ENCODE peak calls at places on chromosomes 13 and 19, in ten cellular contexts. Y is gastrocnemius medialis, L is AG04450, C is mammary epithelial cell, A is brain microvascular endothelial cell, K is upper lobe of right lung, V is tibial artery, O is uterus, Z is cardiac muscle cell, R is GM12878. E is an unnamed sample.

GRCh38 chr13:50889317-50889716 is 20.3 kb upstream of the RNASEH2B start:
- DNase-seq in Y (no peak), L (no peak), C (no peak), A (no peak), K (no peak), V (no peak), O (no peak), Z (no peak), R (no peak), E (no peak)

GRCh38 chr19:38290631-38291147 is 13.4 kb upstream of the C19orf33 start:
- DNase-seq in Y (no peak), L (peak), C (peak), A (peak), K (peak), V (no peak), O (no peak), Z (no peak), R (no peak), E (no peak)

GRCh38 chr13:113544071-113544891 is 40.3 kb upstream of the TFDP1 start:
- DNase-seq in Y (no peak), L (no peak), C (no peak), A (no peak), K (peak), V (peak), O (no peak), Z (no peak), R (no peak), E (no peak)

GRCh38 chr13:88339271-88339741 is 668.1 kb downstream of the SLITRK5 start:
- DNase-seq in Y (no peak), L (no peak), C (no peak), A (no peak), K (no peak), V (no peak), O (no peak), Z (peak), R (no peak), E (no peak)

GRCh38 chr13:114095486-114095885 is 36.9 kb downstream of the RASA3 start:
- DNase-seq in Y (no peak), L (no peak), C (no peak), A (no peak), K (peak), V (peak), O (peak), Z (no peak), R (no peak), E (peak)

GRCh38 chr19:34253711-34254551 is 423 bp upstream of the GARRE1 start:
- DNase-seq in Y (no peak), L (no peak), C (no peak), A (no peak), K (peak), V (peak), O (peak), Z (peak), R (no peak), E (peak)

GRCh38 chr19:20287070-20287469 is 120.1 kb downstream of the ZNF486 start:
- DNase-seq in Y (no peak), L (no peak), C (no peak), A (no peak), K (no peak), V (no peak), O (no peak), Z (no peak), R (no peak), E (no peak)

GRCh38 chr13:23672616-23673015 is 102.4 kb downstream of the TNFRSF19 start:
- DNase-seq in Y (no peak), L (no peak), C (no peak), A (no peak), K (no peak), V (no peak), O (no peak), Z (no peak), R (no peak), E (no peak)

GRCh38 chr13:93398167-93398566 is 171.6 kb downstream of the GPC6 start:
- DNase-seq in Y (no peak), L (no peak), C (no peak), A (peak), K (no peak), V (no peak), O (no peak), Z (no peak), R (no peak), E (no peak)

GRCh38 chr19:31262673-31263308 is 86.4 kb downstream of the TSHZ3 start:
- DNase-seq in Y (no peak), L (no peak), C (no peak), A (no peak), K (no peak), V (peak), O (no peak), Z (no peak), R (no peak), E (no peak)

GRCh38 chr19:47319923-47320871 is 10.5 kb downstream of the C5AR1 start:
- DNase-seq in Y (no peak), L (no peak), C (no peak), A (no peak), K (no peak), V (no peak), O (no peak), Z (no peak), R (no peak), E (no peak)

GRCh38 chr19:47321582-47321981 is 10.4 kb upstream of the C5AR2 start:
- DNase-seq in Y (no peak), L (no peak), C (no peak), A (no peak), K (no peak), V (no peak), O (no peak), Z (no peak), R (no peak), E (no peak)

GRCh38 chr19:47322048-47322447 is 9.9 kb upstream of the C5AR2 start:
- DNase-seq in Y (no peak), L (no peak), C (no peak), A (no peak), K (no peak), V (no peak), O (no peak), Z (no peak), R (no peak), E (no peak)

GRCh38 chr19:47324502-47324901 is 7.5 kb upstream of the C5AR2 start:
- DNase-seq in Y (peak), L (no peak), C (no peak), A (no peak), K (peak), V (peak), O (no peak), Z (no peak), R (no peak), E (no peak)

DNA sequence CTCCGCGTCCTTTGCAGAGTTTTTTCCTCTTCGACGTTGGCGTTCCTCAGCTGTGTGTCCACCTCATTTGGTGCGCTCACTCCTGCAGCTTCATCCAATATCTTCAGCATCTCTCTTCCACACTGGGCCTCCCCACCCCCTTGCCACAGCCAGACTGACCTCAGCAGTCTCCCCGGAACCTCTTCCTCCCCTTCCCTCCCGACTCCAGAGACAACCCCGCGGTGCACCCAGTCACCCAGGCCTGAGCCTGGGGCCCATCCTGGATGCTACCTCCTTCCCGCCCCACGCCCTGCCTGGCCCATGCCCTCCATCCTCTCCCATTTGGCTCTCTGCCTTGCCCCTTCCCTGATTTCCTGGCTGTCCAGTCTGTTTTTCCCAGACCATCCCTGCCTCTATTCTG is 8.1 kb upstream of the C5AR2 start:
- DNase-seq in Y (no peak), L (no peak), C (no peak), A (no peak), K (no peak), V (no peak), O (no peak), Z (no peak), R (no peak), E (peak)
- H3K4me3 ChIP-seq in Y (no peak), L (no peak), C (no peak), A (no peak), K (no peak), V (peak), O (no peak), Z (no peak), R (no peak), E (peak)

GRCh38 chr19:43767316-43767715 is 12.6 kb upstream of the SMG9 start:
- DNase-seq in Y (no peak), L (no peak), C (no peak), A (no peak), K (no peak), V (no peak), O (no peak), Z (no peak), R (no peak), E (no peak)
- H3K27ac ChIP-seq in Y (no peak), L (no peak), C (no peak), A (no peak), K (no peak), V (no peak), O (no peak), Z (no peak), R (peak), E (no peak)

GRCh38 chr13:99172951-99173350 is 27.7 kb upstream of the UBAC2 start:
- DNase-seq in Y (no peak), L (no peak), C (no peak), A (no peak), K (no peak), V (no peak), O (no peak), Z (no peak), R (no peak), E (no peak)
- TF ChIP-seq CTCF in Y (no peak), L (no peak), C (no peak), A (no peak), K (no peak), V (no peak), O (no peak), Z (no peak), R (no peak), E (no peak)

DNA sequence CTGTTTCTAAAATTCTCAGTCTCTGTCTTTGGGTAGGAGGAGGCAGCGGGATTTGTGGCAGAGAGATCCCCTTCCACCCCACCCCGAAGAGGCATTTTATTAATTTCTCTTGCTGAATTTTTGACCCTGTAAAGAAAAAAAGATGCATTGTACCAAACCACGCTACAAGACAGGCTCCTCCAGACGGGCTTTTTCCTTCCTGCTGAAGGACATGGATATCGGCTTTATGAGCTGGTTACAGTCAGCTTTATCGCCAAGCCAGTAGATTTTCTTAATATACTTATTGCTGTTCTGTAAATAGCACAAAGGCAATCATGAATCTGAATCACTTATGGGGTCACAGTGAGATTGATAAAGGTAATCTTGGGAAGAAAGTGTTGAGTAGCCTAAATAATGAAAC is 24.5 kb downstream of the MBNL2 start:
- DNase-seq in Y (no peak), L (no peak), C (no peak), A (no peak), K (no peak), V (no peak), O (no peak), Z (no peak), R (no peak), E (no peak)
- H3K4me3 ChIP-seq in Y (peak), L (peak), C (peak), A (no peak), K (peak), V (peak), O (no peak), Z (no peak), R (no peak), E (peak)

GRCh38 chr13:43044720-43045301 is 21.4 kb downstream of the DNAJC15 start:
- DNase-seq in Y (no peak), L (no peak), C (no peak), A (no peak), K (no peak), V (no peak), O (no peak), Z (no peak), R (no peak), E (no peak)
- H3K27ac ChIP-seq in Y (no peak), L (no peak), C (no peak), A (no peak), K (peak), V (no peak), O (no peak), Z (no peak), R (peak), E (no peak)

GRCh38 chr19:16326401-16327130 is 1.9 kb downstream of the KLF2 start:
- DNase-seq in Y (no peak), L (no peak), C (no peak), A (no peak), K (peak), V (no peak), O (no peak), Z (no peak), R (no peak), E (peak)

GRCh38 chr19:16324064-16324383 is 602 bp upstream of the KLF2 start:
- DNase-seq in Y (no peak), L (no peak), C (no peak), A (no peak), K (no peak), V (no peak), O (no peak), Z (no peak), R (no peak), E (no peak)

GRCh38 chr19:16325671-16326400 is 1.2 kb downstream of the KLF2 start:
- DNase-seq in Y (no peak), L (no peak), C (no peak), A (no peak), K (peak), V (peak), O (peak), Z (peak), R (no peak), E (peak)

GRCh38 chr19:16324384-16325160 is at the start of gene KLF2:
- DNase-seq in Y (peak), L (peak), C (peak), A (peak), K (peak), V (peak), O (peak), Z (peak), R (no peak), E (peak)

DNA sequence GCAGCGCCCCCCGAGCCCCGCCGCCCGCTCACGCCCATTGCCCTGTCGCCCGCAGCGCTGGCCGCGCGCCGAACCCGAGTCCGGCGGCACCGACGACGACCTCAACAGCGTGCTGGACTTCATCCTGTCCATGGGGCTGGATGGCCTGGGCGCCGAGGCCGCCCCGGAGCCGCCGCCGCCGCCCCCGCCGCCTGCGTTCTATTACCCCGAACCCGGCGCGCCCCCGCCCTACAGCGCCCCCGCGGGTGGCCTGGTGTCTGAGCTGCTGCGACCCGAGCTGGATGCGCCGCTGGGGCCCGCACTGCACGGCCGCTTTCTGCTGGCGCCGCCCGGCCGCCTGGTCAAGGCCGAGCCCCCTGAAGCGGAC is 518 bp downstream of the KLF2 start:
- DNase-seq in Y (no peak), L (no peak), C (no peak), A (no peak), K (peak), V (peak), O (no peak), Z (peak), R (no peak), E (no peak)
- TF ChIP-seq CTCF in Y (no peak), L (no peak), C (no peak), A (peak), K (peak), V (no peak), O (peak), Z (peak), R (peak), E (peak)

DNA sequence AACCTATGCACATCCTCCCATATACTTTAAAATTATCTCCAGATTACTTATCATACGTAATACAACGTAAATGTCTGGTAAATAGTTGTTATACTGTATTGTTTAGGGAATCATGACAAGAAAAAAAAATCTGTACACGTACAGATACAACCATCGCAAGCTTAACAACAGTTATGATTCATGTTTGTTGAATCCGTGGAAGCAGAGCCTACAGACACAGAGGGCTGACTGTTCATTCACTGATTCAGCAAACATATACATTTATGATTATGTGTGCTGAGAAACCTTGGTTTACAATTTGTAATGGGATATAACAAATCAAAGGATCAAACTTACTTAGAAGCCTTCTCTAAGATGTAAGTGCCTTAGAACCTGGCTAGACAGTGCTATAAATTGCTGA is 1.5 kb downstream of the ZNF260 start:
- DNase-seq in Y (no peak), L (no peak), C (peak), A (no peak), K (no peak), V (no peak), O (no peak), Z (no peak), R (no peak), E (no peak)
- H3K4me3 ChIP-seq in Y (no peak), L (peak), C (no peak), A (no peak), K (no peak), V (no peak), O (no peak), Z (peak), R (peak), E (peak)

GRCh38 chr13:43006893-43007631 is 15.0 kb upstream of the EPSTI1 start:
- DNase-seq in Y (no peak), L (no peak), C (peak), A (no peak), K (no peak), V (no peak), O (no peak), Z (no peak), R (no peak), E (no peak)
- H3K27ac ChIP-seq in Y (no peak), L (peak), C (peak), A (peak), K (no peak), V (no peak), O (no peak), Z (peak), R (no peak), E (no peak)

E was measured in psoas muscle.